ENCODE peak calls at places on chromosomes 12 and 14, in four cellular contexts. R, C, A and T are unnamed samples.

GRCh38 chr12:47823422-47824086 is 3.9 kb upstream of the HDAC7 start:
- DNase-seq in R (no peak), C (no peak), A (no peak), T (no peak)

GRCh38 chr14:64465208-64465821 is at the start of gene AKAP5:
- DNase-seq in R (no peak), C (peak; percentile 60), A (peak; percentile 46), T (peak; percentile 91)

GRCh38 chr12:94618995-94619695 is 31.2 kb downstream of the TMCC3 start:
- DNase-seq in R (no peak), C (no peak), A (no peak), T (no peak)

GRCh38 chr12:20040844-20041243 is 327.5 kb upstream of the PDE3A start:
- DNase-seq in R (no peak), C (no peak), A (no peak), T (no peak)

GRCh38 chr14:101834387-101835165 is 73.1 kb downstream of the PPP2R5C start:
- DNase-seq in R (no peak), C (no peak), A (no peak), T (no peak)

GRCh38 chr14:103136388-103137271 is 13.4 kb downstream of the TNFAIP2 start:
- DNase-seq in R (no peak), C (peak; percentile 78), A (no peak), T (no peak)

GRCh38 chr12:106181416-106182114 is 42.8 kb upstream of the NUAK1 start:
- DNase-seq in R (no peak), C (no peak), A (no peak), T (no peak)

GRCh38 chr14:95503365-95504134 is 12.9 kb downstream of the SYNE3 start:
- DNase-seq in R (peak; percentile 74), C (no peak), A (no peak), T (no peak)

GRCh38 chr14:81509838-81510452 is 23.7 kb downstream of the SEL1L start:
- DNase-seq in R (no peak), C (no peak), A (no peak), T (no peak)

GRCh38 chr14:22472935-22473854 is 115.8 kb downstream of the DAD1 start:
- DNase-seq in R (no peak), C (peak; percentile 55), A (peak; percentile 56), T (peak; percentile 66)

GRCh38 chr12:126210448-126210847 is 1145.2 kb downstream of the AACS start:
- DNase-seq in R (no peak), C (no peak), A (no peak), T (no peak)

GRCh38 chr12:131983026-131983425 is 33.3 kb downstream of the EP400 start:
- DNase-seq in R (no peak), C (no peak), A (no peak), T (no peak)

GRCh38 chr12:25458047-25458552 is 95.0 kb downstream of the LMNTD1 start:
- DNase-seq in R (no peak), C (peak; percentile 9), A (peak; percentile 7), T (no peak)

GRCh38 chr12:104049278-104050257 is at the start of gene GLT8D2:
- DNase-seq in R (no peak), C (no peak), A (no peak), T (peak; percentile 79)

GRCh38 chr12:94582591-94582990 is 67.8 kb downstream of the TMCC3 start:
- DNase-seq in R (no peak), C (no peak), A (no peak), T (no peak)

GRCh38 chr12:124651508-124652273 is 84.3 kb upstream of the NCOR2 start:
- DNase-seq in R (no peak), C (peak; percentile 25), A (no peak), T (no peak)

GRCh38 chr12:107331471-107331870 is 238.1 kb upstream of the CRY1 start:
- DNase-seq in R (no peak), C (no peak), A (no peak), T (no peak)

GRCh38 chr12:107332726-107333125 is 239.4 kb upstream of the CRY1 start:
- DNase-seq in R (no peak), C (no peak), A (no peak), T (no peak)

GRCh38 chr12:107331912-107332311 is 238.6 kb upstream of the CRY1 start:
- DNase-seq in R (no peak), C (no peak), A (no peak), T (no peak)

GRCh38 chr12:107329569-107330324 is 236.4 kb upstream of the CRY1 start:
- DNase-seq in R (no peak), C (no peak), A (no peak), T (no peak)

DNA sequence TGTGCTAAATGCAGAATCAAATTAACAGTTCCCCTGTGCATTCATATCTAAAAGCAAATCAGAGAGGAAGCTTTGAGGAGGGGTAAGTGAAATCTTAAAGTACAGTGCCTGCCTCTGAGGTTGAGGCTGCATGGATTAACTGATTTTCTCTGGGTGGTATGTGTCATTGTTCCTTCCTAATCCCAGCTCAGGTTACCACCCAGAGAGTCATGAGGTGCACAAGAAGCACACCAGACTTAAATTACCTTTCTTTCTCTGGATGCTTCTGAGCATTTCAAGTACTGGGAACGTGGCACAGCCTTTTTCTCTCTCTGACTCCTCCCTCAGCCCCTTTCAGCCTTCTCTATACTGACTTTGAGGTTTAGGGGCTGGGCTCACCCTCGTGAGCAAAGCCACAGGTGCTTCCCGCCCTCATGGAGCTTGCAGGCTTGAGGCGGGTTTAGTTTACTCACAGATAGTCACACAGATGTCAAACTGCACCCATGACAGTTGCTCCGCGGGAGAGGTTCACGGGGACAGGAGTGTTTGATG is 237.6 kb upstream of the CRY1 start:
- DNase-seq in R (no peak), C (no peak), A (no peak), T (no peak)
- TF ChIP-seq SIN3A in R (no peak), C (no peak), A (no peak), T (no peak)

GRCh38 chr12:42421844-42422779 is 96.1 kb downstream of the PPHLN1 start:
- DNase-seq in R (peak; percentile 7), C (peak; percentile 71), A (no peak), T (no peak)
- TF ChIP-seq ZNF274 in R (no peak), C (no peak), A (no peak), T (no peak)

DNA sequence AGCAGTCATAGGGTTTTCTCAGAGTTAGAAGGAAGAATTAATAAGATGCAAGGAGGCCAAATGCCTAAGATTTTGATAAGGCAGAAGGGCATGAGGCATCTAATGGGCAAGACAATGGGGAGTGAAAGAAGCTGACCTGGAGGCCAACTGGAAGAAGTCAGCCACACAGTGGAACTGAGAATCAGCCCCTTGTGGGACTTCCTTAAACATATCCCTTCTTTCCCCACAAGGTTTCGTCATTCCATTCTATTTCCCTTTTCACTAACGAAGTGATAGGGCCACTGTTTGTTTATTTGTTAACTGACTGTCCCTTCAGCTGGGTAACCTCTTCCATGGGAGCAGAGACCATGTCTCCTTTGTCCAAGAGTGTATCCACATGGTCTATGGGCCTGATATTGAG is 86.2 kb downstream of the HELB start:
- DNase-seq in R (no peak), C (no peak), A (no peak), T (no peak)
- TF ChIP-seq HDAC6 in R (no peak), C (no peak), A (no peak), T (no peak)

GRCh38 chr14:21014761-21015190 is 10.1 kb downstream of the NDRG2 start:
- DNase-seq in R (peak; percentile 25), C (peak; percentile 88), A (peak; percentile 94), T (peak; percentile 93)
- TF ChIP-seq SIN3A in R (no peak), C (no peak), A (no peak), T (peak; percentile 54)

GRCh38 chr12:119992129-119992705 is 3.2 kb downstream of the BICDL1 start:
- DNase-seq in R (no peak), C (no peak), A (no peak), T (no peak)

GRCh38 chr12:119989619-119990381 is 764 bp downstream of the BICDL1 start:
- DNase-seq in R (no peak), C (peak; percentile 83), A (peak; percentile 41), T (peak; percentile 95)

GRCh38 chr12:119990382-119990874 is 1.4 kb downstream of the BICDL1 start:
- DNase-seq in R (no peak), C (no peak), A (no peak), T (no peak)

GRCh38 chr12:119988788-119989618 is at the start of gene BICDL1:
- DNase-seq in R (peak; percentile 69), C (peak; percentile 96), A (peak; percentile 67), T (peak; percentile 96)

GRCh38 chr12:119988440-119988787 is 622 bp upstream of the BICDL1 start:
- DNase-seq in R (no peak), C (no peak), A (no peak), T (no peak)
- TF ChIP-seq ZNF274 in R (no peak), C (no peak), A (no peak), T (no peak)

GRCh38 chr12:32809846-32810245 is 54.1 kb upstream of the YARS2 start:
- DNase-seq in R (no peak), C (no peak), A (no peak), T (no peak)
- TF ChIP-seq HDAC6 in R (no peak), C (no peak), A (no peak), T (no peak)

GRCh38 chr12:55706840-55707671 is 648 bp downstream of the ITGA7 start:
- DNase-seq in R (no peak), C (no peak), A (no peak), T (peak; percentile 81)
- TF ChIP-seq SIN3A in R (no peak), C (no peak), A (no peak), T (no peak)